ENCODE peak calls at places on chromosomes 3 and 15, in eight cellular contexts. One of them, this sample, is unnamed.

GRCh38 chr3:25677121-25677520 is 12.4 kb upstream of the TOP2B start:
- DNase-seq in ELR: no peak
- DNase-seq in A549: no peak
- DNase-seq in NCI-H82: no peak
- DNase-seq in HepG2: peak
- DNase-seq in GM12865: no peak
- DNase-seq in H54: no peak
- DNase-seq in activated T-cell treated with anti-CD3 and anti-CD28 coated beads for 24 hours: no peak
- DNase-seq in this sample: no peak

GRCh38 chr3:89358281-89358680 is 250.9 kb downstream of the EPHA3 start:
- DNase-seq in ELR: no peak
- DNase-seq in A549: no peak
- DNase-seq in NCI-H82: no peak
- DNase-seq in HepG2: no peak
- DNase-seq in GM12865: no peak
- DNase-seq in H54: no peak
- DNase-seq in activated T-cell treated with anti-CD3 and anti-CD28 coated beads for 24 hours: no peak
- DNase-seq in this sample: no peak

GRCh38 chr15:56775632-56776031 is 42.3 kb upstream of the ZNF280D start:
- DNase-seq in ELR: no peak
- DNase-seq in A549: no peak
- DNase-seq in NCI-H82: no peak
- DNase-seq in HepG2: no peak
- DNase-seq in GM12865: peak
- DNase-seq in H54: no peak
- DNase-seq in activated T-cell treated with anti-CD3 and anti-CD28 coated beads for 24 hours: no peak
- DNase-seq in this sample: no peak

GRCh38 chr3:39052613-39053012 is 797 bp downstream of the WDR48 start:
- DNase-seq in ELR: peak
- DNase-seq in A549: no peak
- DNase-seq in NCI-H82: no peak
- DNase-seq in HepG2: no peak
- DNase-seq in GM12865: no peak
- DNase-seq in H54: no peak
- DNase-seq in activated T-cell treated with anti-CD3 and anti-CD28 coated beads for 24 hours: no peak
- DNase-seq in this sample: no peak

GRCh38 chr15:61746589-61746988 is 313.7 kb downstream of the VPS13C start:
- DNase-seq in ELR: no peak
- DNase-seq in A549: no peak
- DNase-seq in NCI-H82: no peak
- DNase-seq in HepG2: no peak
- DNase-seq in GM12865: no peak
- DNase-seq in H54: no peak
- DNase-seq in activated T-cell treated with anti-CD3 and anti-CD28 coated beads for 24 hours: no peak
- DNase-seq in this sample: no peak

GRCh38 chr3:24185738-24186384 is 240.8 kb downstream of the NR1D2 start:
- DNase-seq in ELR: peak
- DNase-seq in A549: peak
- DNase-seq in NCI-H82: peak
- DNase-seq in HepG2: peak
- DNase-seq in GM12865: peak
- DNase-seq in H54: peak
- DNase-seq in activated T-cell treated with anti-CD3 and anti-CD28 coated beads for 24 hours: peak
- DNase-seq in this sample: peak

GRCh38 chr15:38714309-38715072 is 149.9 kb upstream of the RASGRP1 start:
- DNase-seq in ELR: peak
- DNase-seq in A549: no peak
- DNase-seq in NCI-H82: no peak
- DNase-seq in HepG2: no peak
- DNase-seq in GM12865: no peak
- DNase-seq in H54: peak
- DNase-seq in activated T-cell treated with anti-CD3 and anti-CD28 coated beads for 24 hours: no peak
- DNase-seq in this sample: no peak

GRCh38 chr3:125121246-125122010 is 65.6 kb upstream of the HEG1 start:
- DNase-seq in ELR: no peak
- DNase-seq in A549: no peak
- DNase-seq in NCI-H82: no peak
- DNase-seq in HepG2: no peak
- DNase-seq in GM12865: peak
- DNase-seq in H54: no peak
- DNase-seq in activated T-cell treated with anti-CD3 and anti-CD28 coated beads for 24 hours: no peak
- DNase-seq in this sample: no peak

GRCh38 chr3:67526246-67526645 is 128.2 kb downstream of the SUCLG2 start:
- DNase-seq in ELR: peak
- DNase-seq in A549: no peak
- DNase-seq in NCI-H82: peak
- DNase-seq in HepG2: no peak
- DNase-seq in GM12865: no peak
- DNase-seq in H54: no peak
- DNase-seq in activated T-cell treated with anti-CD3 and anti-CD28 coated beads for 24 hours: no peak
- DNase-seq in this sample: no peak

GRCh38 chr3:194023501-194024280 is 112.3 kb upstream of the HES1 start:
- DNase-seq in ELR: no peak
- DNase-seq in A549: no peak
- DNase-seq in NCI-H82: peak
- DNase-seq in HepG2: no peak
- DNase-seq in GM12865: no peak
- DNase-seq in H54: no peak
- DNase-seq in activated T-cell treated with anti-CD3 and anti-CD28 coated beads for 24 hours: no peak
- DNase-seq in this sample: no peak

GRCh38 chr3:71680588-71680987 is 44.6 kb downstream of the EIF4E3 start:
- DNase-seq in ELR: peak
- DNase-seq in A549: no peak
- DNase-seq in NCI-H82: no peak
- DNase-seq in HepG2: no peak
- DNase-seq in GM12865: no peak
- DNase-seq in H54: peak
- DNase-seq in activated T-cell treated with anti-CD3 and anti-CD28 coated beads for 24 hours: no peak
- DNase-seq in this sample: no peak

GRCh38 chr3:101913173-101913572 is 63.9 kb downstream of the NFKBIZ start:
- DNase-seq in ELR: peak
- DNase-seq in A549: no peak
- DNase-seq in NCI-H82: no peak
- DNase-seq in HepG2: no peak
- DNase-seq in GM12865: no peak
- DNase-seq in H54: no peak
- DNase-seq in activated T-cell treated with anti-CD3 and anti-CD28 coated beads for 24 hours: no peak
- DNase-seq in this sample: no peak

GRCh38 chr15:59485036-59485435 is 47.0 kb downstream of the FAM81A start:
- DNase-seq in ELR: no peak
- DNase-seq in A549: no peak
- DNase-seq in NCI-H82: no peak
- DNase-seq in HepG2: no peak
- DNase-seq in GM12865: no peak
- DNase-seq in H54: no peak
- DNase-seq in activated T-cell treated with anti-CD3 and anti-CD28 coated beads for 24 hours: no peak
- DNase-seq in this sample: no peak

GRCh38 chr3:16399473-16399872 is 114.0 kb downstream of the RFTN1 start:
- DNase-seq in ELR: peak
- DNase-seq in A549: peak
- DNase-seq in NCI-H82: peak
- DNase-seq in HepG2: no peak
- DNase-seq in GM12865: peak
- DNase-seq in H54: peak
- DNase-seq in activated T-cell treated with anti-CD3 and anti-CD28 coated beads for 24 hours: no peak
- DNase-seq in this sample: peak

GRCh38 chr15:66938114-66938830 is 127.1 kb upstream of the SMAD3 start:
- DNase-seq in ELR: no peak
- DNase-seq in A549: no peak
- DNase-seq in NCI-H82: no peak
- DNase-seq in HepG2: peak
- DNase-seq in GM12865: no peak
- DNase-seq in H54: no peak
- DNase-seq in activated T-cell treated with anti-CD3 and anti-CD28 coated beads for 24 hours: no peak
- DNase-seq in this sample: no peak

GRCh38 chr3:39147711-39148115 is 5.7 kb downstream of the CSRNP1 start:
- DNase-seq in ELR: peak
- DNase-seq in A549: no peak
- DNase-seq in NCI-H82: no peak
- DNase-seq in HepG2: no peak
- DNase-seq in GM12865: peak
- DNase-seq in H54: no peak
- DNase-seq in activated T-cell treated with anti-CD3 and anti-CD28 coated beads for 24 hours: no peak
- DNase-seq in this sample: no peak

GRCh38 chr15:45288947-45289346 is 36.9 kb downstream of the SLC28A2 start:
- DNase-seq in ELR: no peak
- DNase-seq in A549: no peak
- DNase-seq in NCI-H82: no peak
- DNase-seq in HepG2: no peak
- DNase-seq in GM12865: no peak
- DNase-seq in H54: no peak
- DNase-seq in activated T-cell treated with anti-CD3 and anti-CD28 coated beads for 24 hours: no peak
- DNase-seq in this sample: no peak

GRCh38 chr15:41827290-41827879 is 507 bp upstream of the JMJD7 start:
- DNase-seq in ELR: peak
- DNase-seq in A549: no peak
- DNase-seq in NCI-H82: peak
- DNase-seq in HepG2: no peak
- DNase-seq in GM12865: peak
- DNase-seq in H54: no peak
- DNase-seq in activated T-cell treated with anti-CD3 and anti-CD28 coated beads for 24 hours: no peak
- DNase-seq in this sample: no peak

GRCh38 chr3:69831737-69832136 is 92.5 kb downstream of the MITF start:
- DNase-seq in ELR: no peak
- DNase-seq in A549: no peak
- DNase-seq in NCI-H82: no peak
- DNase-seq in HepG2: no peak
- DNase-seq in GM12865: no peak
- DNase-seq in H54: no peak
- DNase-seq in activated T-cell treated with anti-CD3 and anti-CD28 coated beads for 24 hours: no peak
- DNase-seq in this sample: no peak

GRCh38 chr3:78140274-78140673 is 1100.4 kb downstream of the ROBO2 start:
- DNase-seq in ELR: peak
- DNase-seq in A549: no peak
- DNase-seq in NCI-H82: no peak
- DNase-seq in HepG2: no peak
- DNase-seq in GM12865: no peak
- DNase-seq in H54: no peak
- DNase-seq in activated T-cell treated with anti-CD3 and anti-CD28 coated beads for 24 hours: no peak
- DNase-seq in this sample: no peak

GRCh38 chr3:64438837-64439236 is 213.6 kb upstream of the PRICKLE2 start:
- DNase-seq in ELR: no peak
- DNase-seq in A549: no peak
- DNase-seq in NCI-H82: no peak
- DNase-seq in HepG2: no peak
- DNase-seq in GM12865: no peak
- DNase-seq in H54: no peak
- DNase-seq in activated T-cell treated with anti-CD3 and anti-CD28 coated beads for 24 hours: no peak
- DNase-seq in this sample: peak

GRCh38 chr3:130395916-130396315 is 50.4 kb downstream of the COL6A5 start:
- DNase-seq in ELR: peak
- DNase-seq in A549: peak
- DNase-seq in NCI-H82: no peak
- DNase-seq in HepG2: peak
- DNase-seq in GM12865: no peak
- DNase-seq in H54: peak
- DNase-seq in activated T-cell treated with anti-CD3 and anti-CD28 coated beads for 24 hours: no peak
- DNase-seq in this sample: no peak

GRCh38 chr3:72042397-72043211 is 257.7 kb upstream of the PROK2 start:
- DNase-seq in ELR: peak
- DNase-seq in A549: no peak
- DNase-seq in NCI-H82: no peak
- DNase-seq in HepG2: no peak
- DNase-seq in GM12865: no peak
- DNase-seq in H54: no peak
- DNase-seq in activated T-cell treated with anti-CD3 and anti-CD28 coated beads for 24 hours: no peak
- DNase-seq in this sample: no peak

GRCh38 chr3:129313415-129313982 is 34.8 kb downstream of the HMCES start:
- DNase-seq in ELR: no peak
- DNase-seq in A549: no peak
- DNase-seq in NCI-H82: peak
- DNase-seq in HepG2: no peak
- DNase-seq in GM12865: peak
- DNase-seq in H54: no peak
- DNase-seq in activated T-cell treated with anti-CD3 and anti-CD28 coated beads for 24 hours: no peak
- DNase-seq in this sample: peak

GRCh38 chr15:65094294-65094995 is 17.9 kb downstream of the KBTBD13 start:
- DNase-seq in ELR: no peak
- DNase-seq in A549: no peak
- DNase-seq in NCI-H82: no peak
- DNase-seq in HepG2: no peak
- DNase-seq in GM12865: no peak
- DNase-seq in H54: no peak
- DNase-seq in activated T-cell treated with anti-CD3 and anti-CD28 coated beads for 24 hours: no peak
- DNase-seq in this sample: no peak

GRCh38 chr3:148332509-148332908 is 365.2 kb upstream of the AGTR1 start:
- DNase-seq in ELR: no peak
- DNase-seq in A549: no peak
- DNase-seq in NCI-H82: no peak
- DNase-seq in HepG2: no peak
- DNase-seq in GM12865: no peak
- DNase-seq in H54: no peak
- DNase-seq in activated T-cell treated with anti-CD3 and anti-CD28 coated beads for 24 hours: no peak
- DNase-seq in this sample: no peak

GRCh38 chr3:46948830-46949671 is 27.5 kb downstream of the CCDC12 start:
- DNase-seq in ELR: no peak
- DNase-seq in A549: peak
- DNase-seq in NCI-H82: no peak
- DNase-seq in HepG2: peak
- DNase-seq in GM12865: peak
- DNase-seq in H54: no peak
- DNase-seq in activated T-cell treated with anti-CD3 and anti-CD28 coated beads for 24 hours: no peak
- DNase-seq in this sample: no peak

GRCh38 chr3:186193534-186194450 is 84.9 kb upstream of the ETV5 start:
- DNase-seq in ELR: no peak
- DNase-seq in A549: no peak
- DNase-seq in NCI-H82: peak
- DNase-seq in HepG2: no peak
- DNase-seq in GM12865: no peak
- DNase-seq in H54: no peak
- DNase-seq in activated T-cell treated with anti-CD3 and anti-CD28 coated beads for 24 hours: no peak
- DNase-seq in this sample: peak

GRCh38 chr3:33392703-33393125 is 47.5 kb downstream of the UBP1 start:
- DNase-seq in ELR: peak
- DNase-seq in A549: peak
- DNase-seq in NCI-H82: no peak
- DNase-seq in HepG2: no peak
- DNase-seq in GM12865: no peak
- DNase-seq in H54: peak
- DNase-seq in activated T-cell treated with anti-CD3 and anti-CD28 coated beads for 24 hours: no peak
- DNase-seq in this sample: no peak

GRCh38 chr3:154758109-154758868 is 321.8 kb upstream of the MME start:
- DNase-seq in ELR: peak
- DNase-seq in A549: peak
- DNase-seq in NCI-H82: peak
- DNase-seq in HepG2: no peak
- DNase-seq in GM12865: no peak
- DNase-seq in H54: no peak
- DNase-seq in activated T-cell treated with anti-CD3 and anti-CD28 coated beads for 24 hours: no peak
- DNase-seq in this sample: peak

GRCh38 chr15:63503739-63504246 is 600 bp upstream of the USP3 start:
- DNase-seq in ELR: peak
- DNase-seq in A549: peak
- DNase-seq in NCI-H82: peak
- DNase-seq in HepG2: peak
- DNase-seq in GM12865: peak
- DNase-seq in H54: no peak
- DNase-seq in activated T-cell treated with anti-CD3 and anti-CD28 coated beads for 24 hours: peak
- DNase-seq in this sample: no peak

GRCh38 chr3:194272861-194273266 is 78.3 kb downstream of the CPN2 start:
- DNase-seq in ELR: no peak
- DNase-seq in A549: no peak
- DNase-seq in NCI-H82: peak
- DNase-seq in HepG2: no peak
- DNase-seq in GM12865: no peak
- DNase-seq in H54: no peak
- DNase-seq in activated T-cell treated with anti-CD3 and anti-CD28 coated beads for 24 hours: no peak
- DNase-seq in this sample: no peak

This sample was measured in cerebellum.